ENCODE peak calls at places on chromosomes 1 and 21, in six cellular contexts. C is IMR-90, Q is colonic mucosa, N is AG04450, B is GM23338, R is astrocyte. F is an unnamed sample.

GRCh38 chr1:29984544-29985375 is 738.6 kb downstream of the MATN1 start:
- DNase-seq in C (no peak), Q (peak), N (no peak), B (no peak), R (no peak), F (no peak)

GRCh38 chr1:93815738-93816110 is 63.3 kb downstream of the DNTTIP2 start:
- DNase-seq in C (no peak), Q (no peak), N (no peak), B (no peak), R (peak), F (no peak)

GRCh38 chr1:70220517-70221240 is 501 bp upstream of the SRSF11 start:
- DNase-seq in C (no peak), Q (no peak), N (no peak), B (peak), R (no peak), F (no peak)

GRCh38 chr1:171212607-171213347 is 27.7 kb downstream of the FMO2 start:
- DNase-seq in C (no peak), Q (no peak), N (no peak), B (no peak), R (no peak), F (no peak)

GRCh38 chr21:34279285-34279684 is 84.5 kb upstream of the KCNE2 start:
- DNase-seq in C (no peak), Q (no peak), N (no peak), B (no peak), R (no peak), F (no peak)

GRCh38 chr1:228695015-228695955 is 40.0 kb upstream of the RHOU start:
- DNase-seq in C (no peak), Q (no peak), N (no peak), B (no peak), R (no peak), F (no peak)

GRCh38 chr1:230849451-230850194 is 18.7 kb downstream of the C1orf198 start:
- DNase-seq in C (peak), Q (no peak), N (peak), B (no peak), R (peak), F (no peak)

GRCh38 chr1:25022361-25023189 is 92.5 kb upstream of the RUNX3 start:
- DNase-seq in C (peak), Q (peak), N (peak), B (peak), R (peak), F (no peak)

GRCh38 chr1:27509127-27510080 is 19.4 kb upstream of the WASF2 start:
- DNase-seq in C (no peak), Q (peak), N (no peak), B (no peak), R (no peak), F (no peak)

GRCh38 chr21:41640756-41641509 is 125.9 kb downstream of the RIPK4 start:
- DNase-seq in C (peak), Q (no peak), N (no peak), B (no peak), R (peak), F (peak)

GRCh38 chr1:32390904-32391480 is 3.2 kb downstream of the BSDC1 start:
- DNase-seq in C (no peak), Q (no peak), N (no peak), B (no peak), R (no peak), F (no peak)
- TF ChIP-seq CTCF in C (no peak), Q (no peak), N (no peak), B (no peak), R (no peak), F (no peak)

GRCh38 chr1:54287176-54287650 is 87.2 kb downstream of the MRPL37 start:
- DNase-seq in C (peak), Q (peak), N (no peak), B (no peak), R (peak), F (no peak)

GRCh38 chr1:54289939-54290233 is 89.9 kb downstream of the MRPL37 start:
- DNase-seq in C (no peak), Q (no peak), N (no peak), B (no peak), R (no peak), F (no peak)

GRCh38 chr1:54289061-54289938 is 89.3 kb downstream of the MRPL37 start:
- DNase-seq in C (peak), Q (no peak), N (no peak), B (no peak), R (no peak), F (no peak)

GRCh38 chr1:54285815-54286214 is 85.8 kb downstream of the MRPL37 start:
- DNase-seq in C (no peak), Q (no peak), N (no peak), B (no peak), R (no peak), F (no peak)

DNA sequence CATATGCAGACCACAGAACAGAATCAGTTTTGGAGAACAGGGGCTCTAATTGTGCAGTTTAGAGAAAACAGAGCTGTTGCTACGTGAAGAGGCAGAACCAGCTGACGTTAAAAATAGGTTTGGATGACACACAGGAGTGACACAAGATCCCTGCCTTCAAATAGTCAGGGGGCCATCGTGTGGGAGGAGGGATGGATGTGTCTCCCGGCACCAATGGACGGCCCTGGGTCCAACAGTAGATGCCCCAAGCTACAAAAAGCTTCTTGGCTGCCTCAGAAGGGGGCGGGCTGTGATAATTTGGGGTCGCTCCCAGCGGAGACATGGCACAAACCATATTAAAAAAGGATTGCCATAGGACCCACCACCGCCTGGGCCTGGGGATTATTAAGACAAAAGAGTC is 87.9 kb downstream of the MRPL37 start:
- DNase-seq in C (peak), Q (no peak), N (no peak), B (no peak), R (peak), F (no peak)
- H3K4me3 ChIP-seq in C (no peak), Q (no peak), N (no peak), B (no peak), R (no peak), F (no peak)

DNA sequence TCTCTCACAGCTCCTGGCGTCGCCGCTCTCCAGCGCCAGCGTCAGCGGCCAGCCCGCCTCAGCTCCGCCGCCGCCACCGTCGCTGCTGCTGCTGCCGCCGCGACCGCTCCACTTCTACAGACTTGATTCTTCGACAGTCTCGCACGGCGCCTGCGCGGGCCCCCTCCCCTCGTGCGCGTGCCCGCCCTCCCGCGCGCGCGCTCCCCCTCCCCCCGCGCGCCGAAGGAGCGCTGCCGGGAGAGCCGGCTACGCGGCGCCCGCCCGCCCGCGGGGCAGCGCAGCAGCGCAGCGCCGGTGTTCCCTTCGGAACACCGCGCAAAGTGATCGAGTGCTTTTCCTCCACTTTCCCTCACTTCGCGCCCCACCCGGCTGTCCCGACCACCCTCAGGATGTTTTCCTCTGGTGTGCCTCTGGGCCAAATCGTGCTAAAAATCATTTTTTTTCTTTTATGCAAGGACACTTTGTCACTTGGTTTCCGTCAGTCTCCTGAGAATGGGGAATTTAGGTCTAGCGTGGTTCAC is at the start of gene IRF2BP2:
- DNase-seq in C (peak), Q (peak), N (no peak), B (peak), R (no peak), F (peak)
- TF ChIP-seq CTCF in C (peak), Q (no peak), N (no peak), B (no peak), R (no peak), F (no peak)

GRCh38 chr1:174871886-174872285 is 127.9 kb upstream of the CACYBP start:
- DNase-seq in C (no peak), Q (no peak), N (no peak), B (peak), R (peak), F (no peak)

GRCh38 chr1:174877208-174877673 is 122.5 kb upstream of the CACYBP start:
- DNase-seq in C (no peak), Q (peak), N (no peak), B (no peak), R (no peak), F (no peak)

GRCh38 chr1:174875306-174875705 is 124.4 kb upstream of the CACYBP start:
- DNase-seq in C (no peak), Q (peak), N (no peak), B (peak), R (no peak), F (no peak)

GRCh38 chr1:174872615-174873058 is 127.1 kb upstream of the CACYBP start:
- DNase-seq in C (peak), Q (no peak), N (no peak), B (peak), R (peak), F (no peak)

DNA sequence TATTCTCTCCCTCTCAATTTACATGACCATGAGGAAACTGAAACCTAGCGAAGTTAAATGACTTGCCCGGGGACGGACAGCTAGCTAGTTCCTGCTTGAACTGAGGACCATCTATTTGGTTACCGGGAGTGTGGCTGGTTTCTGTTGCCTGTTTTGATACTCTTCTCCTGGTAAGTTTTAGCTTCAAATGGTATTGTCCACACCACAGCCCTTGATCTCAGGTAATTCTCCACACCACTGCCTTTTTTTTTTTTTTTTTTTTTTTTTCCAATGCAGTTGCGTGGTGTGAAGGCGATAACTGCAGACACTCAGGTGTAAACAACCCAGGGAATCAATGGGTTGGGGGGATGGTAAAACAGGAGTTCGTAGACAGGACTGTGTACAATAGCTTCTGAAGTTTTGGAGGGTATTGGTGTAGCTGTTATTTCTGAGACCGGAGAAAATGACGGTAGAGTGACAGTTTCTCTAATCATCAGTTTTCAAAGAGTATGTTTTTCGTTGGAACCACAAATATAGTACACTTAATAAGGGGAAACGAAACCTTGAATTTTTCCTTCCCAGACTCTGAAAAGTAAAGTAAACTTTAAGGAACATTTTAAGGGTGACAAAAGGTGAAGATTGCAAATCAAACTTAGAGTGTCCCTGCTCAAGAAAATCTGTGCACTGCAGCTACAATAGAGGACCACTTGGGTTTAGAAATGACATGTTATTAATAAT is 125.3 kb upstream of the CACYBP start:
- DNase-seq in C (no peak), Q (peak), N (no peak), B (peak), R (no peak), F (no peak)
- H3K4me3 ChIP-seq in C (no peak), Q (peak), N (no peak), B (peak), R (no peak), F (no peak)